ENCODE peak calls at places on chromosome 21, in nine cellular contexts. P is activated naive CD4-positive, alpha-beta T cell; B is heart left ventricle; G is stimulated activated CD8-positive, alpha-beta memory T cell treated with anti-CD3 and anti-CD28 coated beads, Interleukin-15, amount 100 ng/mL, for 24 hours; E is pulmonary artery endothelial cell; V is ureter; C is EH; A is ovary; F is GM10248. J is an unnamed sample.

GRCh38 chr21:36810443-36810842 is 111.5 kb downstream of the SIM2 start:
- DNase-seq in P (no peak), B (no peak), G (no peak), E (no peak), V (no peak), C (no peak), A (no peak), F (no peak), J (no peak)

GRCh38 chr21:37060296-37060695 is 12.6 kb downstream of the PIGP start:
- DNase-seq in P (no peak), B (no peak), G (no peak), E (no peak), V (no peak), C (peak; percentile 96), A (no peak), F (no peak), J (peak; percentile 97)

GRCh38 chr21:28538987-28539622 is 453.6 kb downstream of the LTN1 start:
- DNase-seq in P (no peak), B (no peak), G (no peak), E (peak; percentile 40), V (no peak), C (peak; percentile 94), A (no peak), F (no peak), J (peak; percentile 67)

GRCh38 chr21:46424062-46424591 is 34.6 kb upstream of the DIP2A start:
- DNase-seq in P (peak; percentile 17), B (peak; percentile 51), G (no peak), E (no peak), V (no peak), C (no peak), A (no peak), F (no peak), J (no peak)

GRCh38 chr21:39037807-39038405 is 145.3 kb downstream of the PSMG1 start:
- DNase-seq in P (no peak), B (no peak), G (no peak), E (no peak), V (no peak), C (peak; percentile 47), A (no peak), F (no peak), J (no peak)

GRCh38 chr21:43367296-43367695 is 59.6 kb downstream of the SIK1 start:
- DNase-seq in P (no peak), B (no peak), G (no peak), E (no peak), V (no peak), C (no peak), A (no peak), F (no peak), J (no peak)

GRCh38 chr21:14677023-14677422 is 130.9 kb upstream of the SAMSN1 start:
- DNase-seq in P (no peak), B (no peak), G (no peak), E (no peak), V (no peak), C (no peak), A (no peak), F (no peak), J (no peak)

GRCh38 chr21:31855180-31855579 is 17.6 kb upstream of the HUNK start:
- DNase-seq in P (no peak), B (no peak), G (no peak), E (no peak), V (peak; percentile 12), C (peak; percentile 21), A (no peak), F (no peak), J (peak; percentile 26)

GRCh38 chr21:42794551-42794950 is 84.8 kb downstream of the WDR4 start:
- DNase-seq in P (no peak), B (no peak), G (no peak), E (no peak), V (no peak), C (no peak), A (no peak), F (peak; percentile 4), J (no peak)

GRCh38 chr21:26962516-26963305 is 4.2 kb downstream of the ADAMTS5 start:
- DNase-seq in P (no peak), B (no peak), G (no peak), E (no peak), V (no peak), C (peak; percentile 52), A (no peak), F (no peak), J (peak; percentile 74)

GRCh38 chr21:45319461-45320211 is 31.9 kb upstream of the POFUT2 start:
- DNase-seq in P (no peak), B (peak; percentile 78), G (no peak), E (peak; percentile 72), V (no peak), C (peak; percentile 95), A (peak; percentile 28), F (no peak), J (peak; percentile 38)

GRCh38 chr21:22762463-22762862 is 1764.3 kb downstream of the NCAM2 start:
- DNase-seq in P (no peak), B (no peak), G (no peak), E (no peak), V (no peak), C (no peak), A (no peak), F (no peak), J (no peak)

GRCh38 chr21:17742181-17742580 is 77.0 kb downstream of the C21orf91 start:
- DNase-seq in P (no peak), B (no peak), G (no peak), E (no peak), V (no peak), C (no peak), A (no peak), F (no peak), J (no peak)

GRCh38 chr21:22795644-22796043 is 1797.4 kb downstream of the NCAM2 start:
- DNase-seq in P (no peak), B (no peak), G (no peak), E (no peak), V (no peak), C (no peak), A (no peak), F (no peak), J (no peak)

GRCh38 chr21:36344931-36345330 is 24.9 kb downstream of the MORC3 start:
- DNase-seq in P (no peak), B (no peak), G (no peak), E (no peak), V (no peak), C (no peak), A (no peak), F (no peak), J (no peak)

GRCh38 chr21:39000496-39000895 is 182.8 kb downstream of the PSMG1 start:
- DNase-seq in P (no peak), B (no peak), G (no peak), E (no peak), V (no peak), C (no peak), A (no peak), F (no peak), J (no peak)

J was measured in adipocyte.